ENCODE peak calls at places on chromosome 17, in nine cellular contexts. Y, I, H, W, B, R, K, J and Z are unnamed samples.

GRCh38 chr17:40417258-40417608 is 463 bp downstream of the TOP2A start:
- DNase-seq in Y (no peak), I (no peak), H (no peak), W (peak; percentile 19), B (no peak), R (no peak), K (no peak), J (no peak), Z (no peak)

GRCh38 chr17:15398291-15398690 is 56.9 kb upstream of the TEKT3 start:
- DNase-seq in Y (no peak), I (no peak), H (no peak), W (peak; percentile 7), B (no peak), R (no peak), K (no peak), J (no peak), Z (peak; percentile 57)

GRCh38 chr17:34306466-34306865 is 12.8 kb upstream of the CCL8 start:
- DNase-seq in Y (no peak), I (no peak), H (no peak), W (no peak), B (no peak), R (no peak), K (no peak), J (no peak), Z (peak; percentile 32)

GRCh38 chr17:79045830-79046500 is 22.0 kb downstream of the C1QTNF1 start:
- DNase-seq in Y (peak; percentile 90), I (no peak), H (peak; percentile 74), W (peak; percentile 58), B (peak; percentile 82), R (peak; percentile 68), K (no peak), J (no peak), Z (peak; percentile 93)

GRCh38 chr17:80997471-80998387 is 6.1 kb downstream of the CHMP6 start:
- DNase-seq in Y (no peak), I (no peak), H (no peak), W (no peak), B (no peak), R (no peak), K (no peak), J (no peak), Z (peak; percentile 30)

GRCh38 chr17:15655162-15655561 is 28.9 kb downstream of the TRIM16 start:
- DNase-seq in Y (no peak), I (no peak), H (no peak), W (peak; percentile 2), B (peak; percentile 56), R (no peak), K (no peak), J (no peak), Z (no peak)

GRCh38 chr17:81487487-81488275 is 24.9 kb downstream of the ACTG1 start:
- DNase-seq in Y (peak; percentile 90), I (no peak), H (peak; percentile 79), W (peak; percentile 51), B (peak; percentile 85), R (peak; percentile 68), K (no peak), J (no peak), Z (peak; percentile 98)

GRCh38 chr17:83050651-83051422 is 28.6 kb upstream of the METRNL start:
- DNase-seq in Y (peak; percentile 73), I (no peak), H (peak; percentile 73), W (no peak), B (no peak), R (no peak), K (no peak), J (no peak), Z (peak; percentile 27)

GRCh38 chr17:54754560-54754959 is 146.1 kb upstream of the TOM1L1 start:
- DNase-seq in Y (no peak), I (no peak), H (no peak), W (peak; percentile 3), B (no peak), R (no peak), K (no peak), J (no peak), Z (peak; percentile 34)

GRCh38 chr17:40319651-40320550 is 10.9 kb downstream of the RARA start:
- DNase-seq in Y (no peak), I (no peak), H (peak; percentile 75), W (peak; percentile 52), B (peak; percentile 59), R (no peak), K (peak; percentile 84), J (no peak), Z (peak; percentile 17)

GRCh38 chr17:21019976-21020575 is 22.7 kb downstream of the USP22 start:
- DNase-seq in Y (peak; percentile 73), I (no peak), H (peak; percentile 39), W (no peak), B (peak; percentile 55), R (no peak), K (no peak), J (no peak), Z (peak; percentile 61)

GRCh38 chr17:70169707-70170597 is 620 bp downstream of the KCNJ2 start:
- DNase-seq in Y (peak; percentile 64), I (no peak), H (no peak), W (peak; percentile 36), B (no peak), R (no peak), K (no peak), J (no peak), Z (no peak)

GRCh38 chr17:376936-377863 is 24.6 kb upstream of the RPH3AL start:
- DNase-seq in Y (no peak), I (no peak), H (no peak), W (no peak), B (no peak), R (no peak), K (no peak), J (no peak), Z (no peak)

DNA sequence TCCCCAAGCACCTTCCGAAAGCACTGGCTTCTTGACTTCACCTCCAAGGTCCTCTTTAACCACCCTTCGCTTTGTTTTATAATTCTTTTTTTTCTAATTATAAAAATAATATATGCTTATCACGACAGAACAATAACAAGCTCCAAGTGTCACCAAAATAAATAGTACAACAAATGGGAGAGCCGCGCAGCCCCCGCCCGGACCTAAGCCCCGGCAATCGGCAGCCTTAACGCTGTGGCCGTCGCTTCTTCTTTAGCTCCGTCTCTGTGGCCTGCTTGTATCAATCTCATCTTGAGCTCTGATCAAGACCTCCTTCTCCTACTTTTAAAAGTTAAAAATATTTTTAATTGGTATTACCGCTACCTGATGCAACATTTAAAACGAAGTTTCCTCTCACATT is 42.7 kb downstream of the CYB5D2 start:
- DNase-seq in Y (peak; percentile 7), I (no peak), H (no peak), W (no peak), B (no peak), R (no peak), K (no peak), J (no peak), Z (no peak)
- TF ChIP-seq POLR2AphosphoS5 in Y (no peak), I (no peak), H (no peak), W (no peak), B (no peak), R (no peak), K (no peak), J (no peak), Z (no peak)

DNA sequence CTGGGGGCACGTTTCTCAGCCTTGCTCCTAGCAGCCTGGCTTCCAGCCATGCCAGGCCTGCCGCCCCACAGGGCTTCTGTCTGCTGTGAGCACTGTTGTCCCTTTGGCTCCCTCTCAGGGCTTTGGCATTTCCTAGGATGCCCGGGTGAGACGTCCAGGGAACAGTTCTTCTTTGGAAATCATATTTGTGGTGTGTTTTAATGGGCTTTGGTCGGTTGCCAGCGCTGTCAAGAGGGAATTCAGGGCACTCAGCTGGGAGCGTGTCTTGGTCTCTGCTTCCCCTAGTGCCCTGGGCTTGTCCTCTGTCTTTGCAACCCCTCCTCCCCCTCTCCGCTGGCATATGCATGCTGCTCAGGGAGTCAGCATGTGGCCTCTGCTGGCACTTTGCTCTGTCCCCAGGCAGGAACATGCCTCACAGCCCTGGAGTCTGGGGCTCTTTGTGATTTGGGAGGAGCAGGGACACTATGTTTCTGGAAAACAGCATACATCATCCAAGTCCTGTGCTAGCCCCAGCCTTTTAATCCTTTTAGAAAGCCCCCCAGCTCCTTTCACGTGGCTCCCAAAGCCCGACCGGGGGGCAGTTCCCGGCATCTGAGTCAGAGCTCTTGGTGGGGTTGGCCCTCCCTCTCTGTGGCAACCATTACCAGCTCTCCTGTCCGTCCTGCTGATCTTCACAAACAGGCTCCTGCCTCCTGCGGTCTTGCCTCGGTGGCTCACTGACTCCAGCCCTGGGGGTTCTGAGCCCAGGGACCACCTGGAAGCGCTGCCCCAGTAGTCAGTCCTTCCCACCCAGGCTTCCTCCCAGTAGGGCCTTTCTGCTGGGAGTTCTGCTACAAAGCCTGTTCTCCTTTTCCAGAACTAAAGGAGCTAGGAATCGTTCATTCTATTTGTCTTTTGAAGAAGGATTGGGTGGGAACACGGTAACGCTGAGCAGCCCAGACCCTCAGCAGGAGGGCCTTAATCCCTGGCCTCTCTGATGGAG is 26.7 kb downstream of the SAP30BP start:
- DNase-seq in Y (peak; percentile 96), I (no peak), H (peak; percentile 63), W (no peak), B (no peak), R (peak; percentile 97), K (peak; percentile 96), J (no peak), Z (peak; percentile 85)
- TF ChIP-seq POLR2AphosphoS5 in Y (peak; percentile 75), I (peak; percentile 72), H (peak; percentile 31), W (no peak), B (peak; percentile 83), R (peak; percentile 89), K (peak; percentile 90), J (no peak), Z (peak; percentile 74)

DNA sequence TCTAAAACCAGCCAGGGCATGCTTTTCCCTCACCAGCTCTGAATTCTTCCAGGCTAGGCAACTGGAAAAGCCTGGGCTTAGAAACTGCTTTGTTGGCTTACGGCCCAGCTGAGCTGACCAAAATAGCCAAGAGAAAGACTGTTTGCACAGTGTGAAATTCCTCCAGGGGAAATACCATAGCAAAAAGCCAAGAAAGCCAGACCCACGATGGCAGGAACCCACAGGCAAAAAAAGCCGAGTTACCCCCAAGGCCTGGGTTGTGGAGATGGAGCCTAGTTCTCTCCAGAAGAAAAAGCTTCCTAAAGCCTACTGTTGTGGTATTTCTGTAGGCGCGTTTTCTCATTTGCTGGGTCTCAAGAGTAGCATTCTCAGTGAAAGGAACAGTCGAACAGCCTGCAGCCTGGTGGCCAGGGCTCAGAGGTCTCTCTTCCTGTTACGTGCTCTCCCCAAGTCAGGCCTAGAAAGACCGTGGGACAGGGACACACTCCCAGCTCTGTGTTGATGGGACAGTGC is 9.2 kb downstream of the SP2 start:
- DNase-seq in Y (peak; percentile 91), I (no peak), H (peak; percentile 45), W (no peak), B (peak; percentile 63), R (peak; percentile 74), K (no peak), J (no peak), Z (no peak)
- TF ChIP-seq POLR2AphosphoS5 in Y (no peak), I (no peak), H (peak; percentile 8), W (no peak), B (peak; percentile 6), R (peak; percentile 59), K (no peak), J (no peak), Z (peak; percentile 35)

DNA sequence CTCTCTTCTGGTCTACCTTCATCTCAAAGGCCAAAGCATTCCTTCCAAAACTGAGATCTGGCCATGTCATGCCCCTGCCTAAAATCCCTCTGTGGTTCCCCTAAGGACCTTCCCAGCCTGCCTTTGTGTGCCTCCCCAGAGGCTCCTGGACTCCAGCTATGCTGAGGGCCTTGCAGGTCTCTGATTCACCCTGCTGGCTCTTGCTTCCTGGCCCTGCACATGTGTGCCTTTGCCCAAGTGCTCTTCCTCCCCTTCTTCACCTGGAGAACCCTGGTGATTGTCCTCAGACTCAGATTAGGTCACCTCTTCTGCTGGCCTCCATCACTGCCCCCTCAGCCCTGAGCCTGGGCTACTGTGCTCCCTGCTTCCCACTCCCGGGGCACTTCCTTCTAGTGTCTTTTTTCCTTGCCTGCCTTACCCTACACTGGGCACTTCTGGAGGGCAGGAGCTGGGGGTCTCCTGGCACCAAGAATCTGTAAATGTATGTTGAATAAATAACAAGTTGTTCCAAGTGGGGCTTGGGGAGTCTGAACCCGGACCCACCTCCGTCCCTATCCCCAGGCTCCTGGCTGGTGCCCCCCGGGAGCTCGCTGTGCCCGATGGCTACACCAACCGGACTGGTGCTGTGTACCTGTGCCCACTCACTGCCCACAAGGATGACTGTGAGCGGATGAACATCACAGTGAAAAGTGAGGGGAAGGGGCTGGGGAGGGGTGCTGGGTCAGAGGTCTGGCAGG is 7.8 kb downstream of the ITGA3 start:
- DNase-seq in Y (no peak), I (no peak), H (no peak), W (no peak), B (no peak), R (no peak), K (no peak), J (no peak), Z (no peak)
- TF ChIP-seq POLR2AphosphoS5 in Y (no peak), I (no peak), H (no peak), W (no peak), B (no peak), R (no peak), K (no peak), J (no peak), Z (no peak)